ENCODE peak calls at places on chromosomes 6 and 20, in ten cellular contexts. One of them, this sample, is unnamed.

GRCh38 chr20:49781676-49782075 is 31.0 kb upstream of the SLC9A8 start:
- DNase-seq in hepatocyte: no peak
- DNase-seq in astrocyte: no peak
- DNase-seq in uterus: no peak
- DNase-seq in mammary epithelial cell: no peak
- DNase-seq in mucosa of descending colon: no peak
- DNase-seq in SK-N-MC: no peak
- DNase-seq in SJSA1: no peak
- DNase-seq in ovary: no peak
- DNase-seq in HCT116: no peak
- DNase-seq in this sample: no peak

GRCh38 chr6:56223995-56224394 is 23.4 kb downstream of the COL21A1 start:
- DNase-seq in hepatocyte: peak; percentile 26
- DNase-seq in astrocyte: peak; percentile 60
- DNase-seq in SK-N-MC: no peak
- DNase-seq in ovary: no peak
- DNase-seq in uterus: peak; percentile 38
- DNase-seq in SJSA1: peak; percentile 11
- DNase-seq in mammary epithelial cell: peak; percentile 83
- DNase-seq in mucosa of descending colon: no peak
- DNase-seq in HCT116: no peak
- DNase-seq in this sample: no peak

GRCh38 chr6:106527979-106528378 is 101.3 kb downstream of the RTN4IP1 start:
- DNase-seq in mammary epithelial cell: peak; percentile 89
- DNase-seq in ovary: no peak
- DNase-seq in uterus: no peak
- DNase-seq in HCT116: peak; percentile 83
- DNase-seq in hepatocyte: no peak
- DNase-seq in SK-N-MC: no peak
- DNase-seq in mucosa of descending colon: no peak
- DNase-seq in astrocyte: peak; percentile 98
- DNase-seq in SJSA1: peak; percentile 83
- DNase-seq in this sample: no peak

GRCh38 chr20:43751167-43752050 is 24.6 kb upstream of the GTSF1L start:
- DNase-seq in hepatocyte: no peak
- DNase-seq in mammary epithelial cell: peak; percentile 90
- DNase-seq in HCT116: no peak
- DNase-seq in SK-N-MC: no peak
- DNase-seq in uterus: no peak
- DNase-seq in mucosa of descending colon: no peak
- DNase-seq in ovary: no peak
- DNase-seq in SJSA1: peak; percentile 35
- DNase-seq in astrocyte: peak; percentile 91
- DNase-seq in this sample: no peak

GRCh38 chr6:112086744-112087135 is 542 bp downstream of the TUBE1 start:
- DNase-seq in SK-N-MC: no peak
- DNase-seq in mucosa of descending colon: peak; percentile 12
- DNase-seq in SJSA1: peak; percentile 67
- DNase-seq in HCT116: peak; percentile 34
- DNase-seq in mammary epithelial cell: peak; percentile 58
- DNase-seq in uterus: no peak
- DNase-seq in astrocyte: peak; percentile 46
- DNase-seq in hepatocyte: peak; percentile 46
- DNase-seq in ovary: no peak
- DNase-seq in this sample: no peak

GRCh38 chr6:98636941-98637340 is 197.4 kb upstream of the POU3F2 start:
- DNase-seq in astrocyte: no peak
- DNase-seq in mammary epithelial cell: no peak
- DNase-seq in ovary: no peak
- DNase-seq in SJSA1: no peak
- DNase-seq in HCT116: no peak
- DNase-seq in SK-N-MC: no peak
- DNase-seq in uterus: no peak
- DNase-seq in hepatocyte: no peak
- DNase-seq in mucosa of descending colon: no peak
- DNase-seq in this sample: no peak

GRCh38 chr6:17493286-17493685 is 99.9 kb downstream of the CAP2 start:
- DNase-seq in mammary epithelial cell: peak; percentile 18
- DNase-seq in mucosa of descending colon: no peak
- DNase-seq in SJSA1: peak; percentile 87
- DNase-seq in HCT116: no peak
- DNase-seq in SK-N-MC: no peak
- DNase-seq in ovary: no peak
- DNase-seq in uterus: peak; percentile 62
- DNase-seq in hepatocyte: no peak
- DNase-seq in astrocyte: peak; percentile 89
- DNase-seq in this sample: no peak

GRCh38 chr20:49282584-49283171 is 4.8 kb upstream of the ZNFX1 start:
- DNase-seq in ovary: no peak
- DNase-seq in SJSA1: no peak
- DNase-seq in mammary epithelial cell: no peak
- DNase-seq in HCT116: no peak
- DNase-seq in uterus: no peak
- DNase-seq in SK-N-MC: no peak
- DNase-seq in hepatocyte: no peak
- DNase-seq in mucosa of descending colon: no peak
- DNase-seq in astrocyte: no peak
- DNase-seq in this sample: no peak

GRCh38 chr6:19205076-19205475 is 632.1 kb upstream of the ID4 start:
- DNase-seq in HCT116: no peak
- DNase-seq in mammary epithelial cell: no peak
- DNase-seq in SK-N-MC: no peak
- DNase-seq in astrocyte: no peak
- DNase-seq in ovary: no peak
- DNase-seq in mucosa of descending colon: no peak
- DNase-seq in hepatocyte: no peak
- DNase-seq in SJSA1: no peak
- DNase-seq in uterus: no peak
- DNase-seq in this sample: no peak

GRCh38 chr6:19204445-19204844 is 632.7 kb upstream of the ID4 start:
- DNase-seq in astrocyte: no peak
- DNase-seq in mucosa of descending colon: no peak
- DNase-seq in SK-N-MC: no peak
- DNase-seq in HCT116: no peak
- DNase-seq in hepatocyte: no peak
- DNase-seq in uterus: no peak
- DNase-seq in SJSA1: no peak
- DNase-seq in mammary epithelial cell: no peak
- DNase-seq in ovary: no peak
- DNase-seq in this sample: no peak

GRCh38 chr6:19210849-19211590 is 626.1 kb upstream of the ID4 start:
- DNase-seq in SK-N-MC: no peak
- DNase-seq in HCT116: no peak
- DNase-seq in astrocyte: no peak
- DNase-seq in uterus: no peak
- DNase-seq in mammary epithelial cell: no peak
- DNase-seq in ovary: no peak
- DNase-seq in mucosa of descending colon: no peak
- DNase-seq in hepatocyte: peak; percentile 40
- DNase-seq in SJSA1: no peak
- DNase-seq in this sample: no peak

GRCh38 chr6:19214231-19214630 is 622.9 kb upstream of the ID4 start:
- DNase-seq in mammary epithelial cell: no peak
- DNase-seq in SK-N-MC: no peak
- DNase-seq in hepatocyte: no peak
- DNase-seq in ovary: no peak
- DNase-seq in SJSA1: no peak
- DNase-seq in uterus: no peak
- DNase-seq in HCT116: no peak
- DNase-seq in astrocyte: no peak
- DNase-seq in mucosa of descending colon: no peak
- DNase-seq in this sample: no peak

DNA sequence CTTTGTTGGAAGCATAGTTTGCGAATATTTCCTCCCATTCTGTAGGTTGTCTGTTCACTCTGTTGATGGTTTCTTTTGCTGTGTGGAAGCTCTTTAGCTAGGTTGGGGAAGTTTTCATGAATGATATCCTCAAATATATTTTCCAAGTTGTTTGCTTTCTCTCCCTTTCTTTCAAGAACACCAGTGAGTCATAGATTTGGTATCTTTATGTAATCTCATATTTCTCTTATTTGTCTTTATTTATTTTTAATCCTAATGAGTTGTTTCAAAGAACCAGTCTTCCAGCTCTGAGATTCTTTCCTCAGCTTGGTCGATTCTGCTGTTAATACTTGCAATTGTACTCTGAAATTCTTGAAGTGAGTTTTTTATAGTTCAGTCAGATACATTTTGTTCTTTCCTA is 628.0 kb upstream of the ID4 start:
- DNase-seq in SJSA1: no peak
- DNase-seq in uterus: no peak
- DNase-seq in ovary: no peak
- DNase-seq in mammary epithelial cell: peak; percentile 6
- DNase-seq in hepatocyte: no peak
- DNase-seq in SK-N-MC: no peak
- DNase-seq in astrocyte: peak; percentile 0
- DNase-seq in HCT116: no peak
- DNase-seq in mucosa of descending colon: no peak
- DNase-seq in this sample: no peak
- H3K9me3 ChIP-seq in SJSA1: no peaks in the 10 kb centered on the region
- H3K9me3 ChIP-seq in uterus: no peaks in the 10 kb centered on the region
- H3K9me3 ChIP-seq in ovary: no peaks in the 10 kb centered on the region
- H3K9me3 ChIP-seq in mammary epithelial cell: no peaks in the 10 kb centered on the region
- H3K9me3 ChIP-seq in hepatocyte: no peaks in the 10 kb centered on the region
- H3K9me3 ChIP-seq in SK-N-MC: no peaks in the 10 kb centered on the region
- H3K9me3 ChIP-seq in astrocyte: no peaks in the 10 kb centered on the region
- H3K9me3 ChIP-seq in HCT116: no peaks in the 10 kb centered on the region
- H3K9me3 ChIP-seq in mucosa of descending colon: no peaks in the 10 kb centered on the region
- H3K9me3 ChIP-seq in this sample: no peaks in the 10 kb centered on the region

GRCh38 chr6:104679971-104680370 is 179.7 kb downstream of the HACE1 start:
- DNase-seq in HCT116: no peak
- DNase-seq in uterus: no peak
- DNase-seq in SJSA1: no peak
- DNase-seq in SK-N-MC: no peak
- DNase-seq in mammary epithelial cell: no peak
- DNase-seq in astrocyte: no peak
- DNase-seq in hepatocyte: no peak
- DNase-seq in ovary: no peak
- DNase-seq in mucosa of descending colon: no peak
- DNase-seq in this sample: no peak
- H3K9me3 ChIP-seq in HCT116: no peaks in the 10 kb centered on the region
- H3K9me3 ChIP-seq in uterus: no peaks in the 10 kb centered on the region
- H3K9me3 ChIP-seq in SJSA1: no peaks in the 10 kb centered on the region
- H3K9me3 ChIP-seq in SK-N-MC: peaks cover 3% of the 10 kb centered on the region
- H3K9me3 ChIP-seq in mammary epithelial cell: no peaks in the 10 kb centered on the region
- H3K9me3 ChIP-seq in astrocyte: no peaks in the 10 kb centered on the region
- H3K9me3 ChIP-seq in hepatocyte: no peaks in the 10 kb centered on the region
- H3K9me3 ChIP-seq in ovary: no peaks in the 10 kb centered on the region
- H3K9me3 ChIP-seq in mucosa of descending colon: peaks cover 2% of the 10 kb centered on the region
- H3K9me3 ChIP-seq in this sample: no peaks in the 10 kb centered on the region

DNA sequence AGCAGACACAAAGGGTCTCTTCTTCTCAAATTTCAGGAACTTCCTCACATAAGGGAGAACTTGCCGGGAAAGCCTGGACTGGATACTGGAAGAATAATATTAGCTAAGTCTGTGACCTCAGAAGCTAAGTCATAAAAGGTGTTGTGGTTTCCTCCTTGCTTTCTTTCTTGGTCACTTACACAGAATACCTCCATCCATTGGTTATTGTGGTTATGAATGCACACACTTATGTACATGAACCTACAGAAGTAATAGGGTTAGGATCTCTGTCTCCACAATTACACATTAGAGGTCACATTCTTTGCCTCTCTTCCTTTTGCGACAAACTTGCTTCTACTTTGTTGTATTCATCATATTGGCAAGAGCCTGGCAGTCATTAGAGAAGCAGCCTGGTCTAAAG is 40.4 kb downstream of the ZNF391 start:
- DNase-seq in ovary: no peak
- DNase-seq in mucosa of descending colon: no peak
- DNase-seq in astrocyte: no peak
- DNase-seq in SJSA1: no peak
- DNase-seq in mammary epithelial cell: no peak
- DNase-seq in SK-N-MC: no peak
- DNase-seq in uterus: no peak
- DNase-seq in HCT116: no peak
- DNase-seq in hepatocyte: no peak
- DNase-seq in this sample: no peak
- H3K9me3 ChIP-seq in ovary: no peaks in the 10 kb centered on the region
- H3K9me3 ChIP-seq in mucosa of descending colon: no peaks in the 10 kb centered on the region
- H3K9me3 ChIP-seq in astrocyte: peaks cover 3% of the 10 kb centered on the region
- H3K9me3 ChIP-seq in SJSA1: peaks cover 5% of the 10 kb centered on the region
- H3K9me3 ChIP-seq in mammary epithelial cell: no peaks in the 10 kb centered on the region
- H3K9me3 ChIP-seq in SK-N-MC: no peaks in the 10 kb centered on the region
- H3K9me3 ChIP-seq in uterus: no peaks in the 10 kb centered on the region
- H3K9me3 ChIP-seq in HCT116: no peaks in the 10 kb centered on the region
- H3K9me3 ChIP-seq in hepatocyte: no peaks in the 10 kb centered on the region
- H3K9me3 ChIP-seq in this sample: no peaks in the 10 kb centered on the region

GRCh38 chr6:82487895-82488294 is 124.3 kb downstream of the TPBG start:
- DNase-seq in mammary epithelial cell: no peak
- DNase-seq in SJSA1: no peak
- DNase-seq in uterus: no peak
- DNase-seq in HCT116: no peak
- DNase-seq in hepatocyte: no peak
- DNase-seq in mucosa of descending colon: no peak
- DNase-seq in ovary: no peak
- DNase-seq in SK-N-MC: no peak
- DNase-seq in astrocyte: no peak
- DNase-seq in this sample: no peak

GRCh38 chr6:82484737-82485650 is 121.4 kb downstream of the TPBG start:
- DNase-seq in HCT116: no peak
- DNase-seq in SK-N-MC: peak; percentile 91
- DNase-seq in hepatocyte: no peak
- DNase-seq in mucosa of descending colon: no peak
- DNase-seq in ovary: no peak
- DNase-seq in SJSA1: no peak
- DNase-seq in astrocyte: no peak
- DNase-seq in uterus: no peak
- DNase-seq in mammary epithelial cell: no peak
- DNase-seq in this sample: no peak

GRCh38 chr6:82484001-82484400 is 120.4 kb downstream of the TPBG start:
- DNase-seq in mammary epithelial cell: peak; percentile 17
- DNase-seq in astrocyte: no peak
- DNase-seq in HCT116: no peak
- DNase-seq in uterus: no peak
- DNase-seq in hepatocyte: no peak
- DNase-seq in mucosa of descending colon: no peak
- DNase-seq in ovary: no peak
- DNase-seq in SJSA1: no peak
- DNase-seq in SK-N-MC: no peak
- DNase-seq in this sample: no peak

GRCh38 chr6:82492134-82492533 is 128.5 kb downstream of the TPBG start:
- DNase-seq in ovary: no peak
- DNase-seq in uterus: no peak
- DNase-seq in astrocyte: no peak
- DNase-seq in mucosa of descending colon: no peak
- DNase-seq in mammary epithelial cell: no peak
- DNase-seq in HCT116: no peak
- DNase-seq in hepatocyte: no peak
- DNase-seq in SJSA1: no peak
- DNase-seq in SK-N-MC: no peak
- DNase-seq in this sample: no peak

DNA sequence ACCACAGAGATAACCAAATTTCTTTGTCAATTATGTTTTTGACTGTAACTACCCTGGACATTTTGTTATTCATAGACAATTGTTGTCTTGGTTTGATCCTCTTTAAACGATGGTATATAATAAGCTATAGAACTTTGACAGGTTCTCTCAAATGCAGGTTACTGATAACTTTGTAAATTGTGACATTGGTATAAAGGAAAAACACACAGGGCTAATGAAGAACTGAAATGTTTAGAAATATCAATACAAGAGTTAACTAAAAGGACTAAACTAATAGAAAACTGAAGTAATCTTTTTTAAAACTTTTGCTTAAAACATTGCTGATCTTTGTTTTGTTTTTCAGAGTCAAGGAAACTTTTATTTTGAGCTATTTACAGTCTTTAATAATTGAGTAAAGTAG is 124.8 kb downstream of the TPBG start:
- DNase-seq in astrocyte: no peak
- DNase-seq in mucosa of descending colon: no peak
- DNase-seq in HCT116: no peak
- DNase-seq in hepatocyte: no peak
- DNase-seq in ovary: no peak
- DNase-seq in mammary epithelial cell: no peak
- DNase-seq in SK-N-MC: no peak
- DNase-seq in uterus: no peak
- DNase-seq in SJSA1: no peak
- DNase-seq in this sample: no peak
- H3K9me3 ChIP-seq in astrocyte: peaks cover 8% of the 10 kb centered on the region
- H3K9me3 ChIP-seq in mucosa of descending colon: peaks cover 25% of the 10 kb centered on the region
- H3K9me3 ChIP-seq in HCT116: peaks cover 3% of the 10 kb centered on the region
- H3K9me3 ChIP-seq in hepatocyte: peaks cover 5% of the 10 kb centered on the region
- H3K9me3 ChIP-seq in ovary: no peaks in the 10 kb centered on the region
- H3K9me3 ChIP-seq in mammary epithelial cell: peaks cover 12% of the 10 kb centered on the region
- H3K9me3 ChIP-seq in SK-N-MC: peaks cover 18% of the 10 kb centered on the region
- H3K9me3 ChIP-seq in uterus: no peaks in the 10 kb centered on the region
- H3K9me3 ChIP-seq in SJSA1: peaks cover 10% of the 10 kb centered on the region
- H3K9me3 ChIP-seq in this sample: no peaks in the 10 kb centered on the region

This sample was measured in T-helper 17 cell.